ENCODE peak calls at places on chromosomes 7 and 10, in eight cellular contexts. One of them, this sample, is unnamed.

GRCh38 chr10:118508355-118508754 is 87.1 kb downstream of the PRLHR start:
- DNase-seq in stimulated activated CD8-positive, alpha-beta memory T cell treated with anti-CD3 and anti-CD28 coated beads, Interleukin-15, amount 100 ng/mL, for 24 hours: no peak
- DNase-seq in right atrium auricular region: no peak
- DNase-seq in HCT116: no peak
- DNase-seq in central memory CD8-positive, alpha-beta T cell: no peak
- DNase-seq in neural progenitor cell: no peak
- DNase-seq in AML-193: no peak
- DNase-seq in cardiac muscle cell: no peak
- DNase-seq in this sample: no peak

GRCh38 chr7:113321201-113321600 is 202.8 kb upstream of the SMIM30 start:
- DNase-seq in stimulated activated CD8-positive, alpha-beta memory T cell treated with anti-CD3 and anti-CD28 coated beads, Interleukin-15, amount 100 ng/mL, for 24 hours: no peak
- DNase-seq in right atrium auricular region: no peak
- DNase-seq in HCT116: no peak
- DNase-seq in central memory CD8-positive, alpha-beta T cell: no peak
- DNase-seq in neural progenitor cell: no peak
- DNase-seq in AML-193: no peak
- DNase-seq in cardiac muscle cell: no peak
- DNase-seq in this sample: no peak

GRCh38 chr10:13788701-13789447 is 202.1 kb downstream of the PRPF18 start:
- DNase-seq in stimulated activated CD8-positive, alpha-beta memory T cell treated with anti-CD3 and anti-CD28 coated beads, Interleukin-15, amount 100 ng/mL, for 24 hours: no peak
- DNase-seq in right atrium auricular region: peak
- DNase-seq in HCT116: no peak
- DNase-seq in central memory CD8-positive, alpha-beta T cell: no peak
- DNase-seq in neural progenitor cell: no peak
- DNase-seq in AML-193: no peak
- DNase-seq in cardiac muscle cell: no peak
- DNase-seq in this sample: no peak

GRCh38 chr10:110323503-110323902 is 18.8 kb upstream of the SMNDC1 start:
- DNase-seq in stimulated activated CD8-positive, alpha-beta memory T cell treated with anti-CD3 and anti-CD28 coated beads, Interleukin-15, amount 100 ng/mL, for 24 hours: no peak
- DNase-seq in right atrium auricular region: no peak
- DNase-seq in HCT116: no peak
- DNase-seq in central memory CD8-positive, alpha-beta T cell: no peak
- DNase-seq in neural progenitor cell: no peak
- DNase-seq in AML-193: no peak
- DNase-seq in cardiac muscle cell: no peak
- DNase-seq in this sample: no peak

GRCh38 chr10:31121074-31121685 is 89.5 kb upstream of the ZNF438 start:
- DNase-seq in stimulated activated CD8-positive, alpha-beta memory T cell treated with anti-CD3 and anti-CD28 coated beads, Interleukin-15, amount 100 ng/mL, for 24 hours: no peak
- DNase-seq in right atrium auricular region: no peak
- DNase-seq in HCT116: no peak
- DNase-seq in central memory CD8-positive, alpha-beta T cell: no peak
- DNase-seq in neural progenitor cell: no peak
- DNase-seq in AML-193: no peak
- DNase-seq in cardiac muscle cell: no peak
- DNase-seq in this sample: no peak

GRCh38 chr7:157709531-157710251 is 372.9 kb downstream of the DNAJB6 start:
- DNase-seq in stimulated activated CD8-positive, alpha-beta memory T cell treated with anti-CD3 and anti-CD28 coated beads, Interleukin-15, amount 100 ng/mL, for 24 hours: no peak
- DNase-seq in right atrium auricular region: no peak
- DNase-seq in HCT116: no peak
- DNase-seq in central memory CD8-positive, alpha-beta T cell: no peak
- DNase-seq in neural progenitor cell: no peak
- DNase-seq in AML-193: no peak
- DNase-seq in cardiac muscle cell: no peak
- DNase-seq in this sample: no peak

GRCh38 chr10:70605153-70605552 is 2.6 kb upstream of the PRF1 start:
- DNase-seq in stimulated activated CD8-positive, alpha-beta memory T cell treated with anti-CD3 and anti-CD28 coated beads, Interleukin-15, amount 100 ng/mL, for 24 hours: no peak
- DNase-seq in right atrium auricular region: no peak
- DNase-seq in HCT116: no peak
- DNase-seq in central memory CD8-positive, alpha-beta T cell: no peak
- DNase-seq in neural progenitor cell: no peak
- DNase-seq in AML-193: peak
- DNase-seq in cardiac muscle cell: no peak
- DNase-seq in this sample: peak

GRCh38 chr10:32413513-32413912 is 32.4 kb upstream of the CCDC7 start:
- DNase-seq in stimulated activated CD8-positive, alpha-beta memory T cell treated with anti-CD3 and anti-CD28 coated beads, Interleukin-15, amount 100 ng/mL, for 24 hours: no peak
- DNase-seq in right atrium auricular region: no peak
- DNase-seq in HCT116: peak
- DNase-seq in central memory CD8-positive, alpha-beta T cell: no peak
- DNase-seq in neural progenitor cell: no peak
- DNase-seq in AML-193: no peak
- DNase-seq in cardiac muscle cell: no peak
- DNase-seq in this sample: no peak

GRCh38 chr7:38873433-38873832 is 35.6 kb downstream of the VPS41 start:
- DNase-seq in stimulated activated CD8-positive, alpha-beta memory T cell treated with anti-CD3 and anti-CD28 coated beads, Interleukin-15, amount 100 ng/mL, for 24 hours: no peak
- DNase-seq in right atrium auricular region: no peak
- DNase-seq in HCT116: no peak
- DNase-seq in central memory CD8-positive, alpha-beta T cell: no peak
- DNase-seq in neural progenitor cell: no peak
- DNase-seq in AML-193: no peak
- DNase-seq in cardiac muscle cell: no peak
- DNase-seq in this sample: no peak

GRCh38 chr7:135208417-135208793 is 2.9 kb downstream of the WDR91 start:
- DNase-seq in stimulated activated CD8-positive, alpha-beta memory T cell treated with anti-CD3 and anti-CD28 coated beads, Interleukin-15, amount 100 ng/mL, for 24 hours: no peak
- DNase-seq in right atrium auricular region: no peak
- DNase-seq in HCT116: no peak
- DNase-seq in central memory CD8-positive, alpha-beta T cell: no peak
- DNase-seq in neural progenitor cell: no peak
- DNase-seq in AML-193: no peak
- DNase-seq in cardiac muscle cell: no peak
- DNase-seq in this sample: no peak